ENCODE peak calls at places on chromosome 16, in five cellular contexts. B is pancreas; A is naive thymus-derived CD4-positive, alpha-beta T cell; U is cardiac muscle cell; R is tibial artery. X is an unnamed sample.

GRCh38 chr16:30748634-30749445 is 615 bp downstream of the PHKG2 start:
- DNase-seq in U (peak), R (no peak), B (peak), A (no peak), X (no peak)

GRCh38 chr16:62882552-62883221 is 846.4 kb upstream of the CDH8 start:
- DNase-seq in B (no peak), R (no peak), U (no peak), A (no peak), X (no peak)

GRCh38 chr16:75097941-75098897 is 18.4 kb downstream of the LDHD start:
- DNase-seq in U (no peak), R (no peak), A (peak), B (no peak), X (peak)

GRCh38 chr16:88716601-88717001 is 10.3 kb downstream of the CTU2 start:
- DNase-seq in A (no peak), R (no peak), B (no peak), U (no peak), X (no peak)

GRCh38 chr16:1468456-1468855 is 6.4 kb downstream of the CLCN7 start:
- DNase-seq in U (no peak), R (no peak), A (no peak), B (no peak), X (no peak)

GRCh38 chr16:66925322-66925840 is at the start of gene RRAD:
- DNase-seq in U (peak), R (peak), B (no peak), A (no peak), X (no peak)

GRCh38 chr16:12390074-12390473 is 413.5 kb downstream of the SNX29 start:
- DNase-seq in B (no peak), A (no peak), R (no peak), U (no peak), X (no peak)

GRCh38 chr16:10738231-10739077 is 5.2 kb upstream of the NUBP1 start:
- DNase-seq in B (no peak), U (peak), R (peak), A (no peak), X (no peak)

GRCh38 chr16:66651474-66651765 is 45.1 kb downstream of the CMTM4 start:
- DNase-seq in U (peak), A (no peak), B (no peak), R (no peak), X (no peak)

GRCh38 chr16:4663756-4664465 is 29.5 kb upstream of the NUDT16L1 start:
- DNase-seq in B (peak), U (peak), R (peak), A (no peak), X (no peak)

GRCh38 chr16:3722508-3722907 is 5.2 kb upstream of the TRAP1 start:
- DNase-seq in U (no peak), R (no peak), B (no peak), A (no peak), X (no peak)

GRCh38 chr16:1162701-1163566 is 10.0 kb downstream of the CACNA1H start:
- DNase-seq in U (no peak), R (no peak), A (no peak), B (no peak), X (no peak)

GRCh38 chr16:13902677-13903076 is 17.3 kb upstream of the ERCC4 start:
- DNase-seq in A (no peak), B (no peak), R (no peak), U (peak), X (no peak)

GRCh38 chr16:3161235-3162018 is 26.6 kb upstream of the OR1F1 start:
- DNase-seq in R (no peak), A (no peak), B (no peak), U (no peak), X (no peak)

GRCh38 chr16:72744064-72744793 is 303.7 kb downstream of the ZFHX3 start:
- DNase-seq in A (no peak), B (no peak), R (no peak), U (no peak), X (no peak)

GRCh38 chr16:1414532-1415265 is at the start of gene UNKL:
- DNase-seq in B (peak), R (peak), A (peak), U (peak), X (peak)

GRCh38 chr16:14527411-14528044 is 102.5 kb downstream of the PARN start:
- DNase-seq in R (peak), B (no peak), U (peak), A (no peak), X (no peak)

GRCh38 chr16:88442811-88443576 is 10.1 kb upstream of the ZFPM1 start:
- DNase-seq in R (peak), B (peak), U (peak), A (peak), X (peak)

GRCh38 chr16:12059216-12059769 is 82.8 kb downstream of the SNX29 start:
- DNase-seq in A (no peak), B (no peak), U (no peak), R (no peak), X (no peak)

GRCh38 chr16:8850279-8850885 is 18.4 kb downstream of the CARHSP1 start:
- DNase-seq in U (peak), R (peak), B (no peak), A (no peak), X (no peak)

GRCh38 chr16:31072540-31073072 is 1.4 kb downstream of the ZNF668 start:
- DNase-seq in U (peak), A (peak), B (no peak), R (no peak), X (peak)

GRCh38 chr16:87560428-87561199 is 41.7 kb upstream of the JPH3 start:
- DNase-seq in B (no peak), A (no peak), R (peak), U (peak), X (peak)

GRCh38 chr16:70159355-70160348 is 13.9 kb upstream of the CLEC18C start:
- DNase-seq in U (no peak), B (no peak), R (no peak), A (no peak), X (no peak)

GRCh38 chr16:80583466-80583865 is 42.7 kb downstream of the DYNLRB2 start:
- DNase-seq in B (no peak), U (peak), A (no peak), R (no peak), X (no peak)

GRCh38 chr16:12321363-12321762 is 344.8 kb downstream of the SNX29 start:
- DNase-seq in R (no peak), A (no peak), B (no peak), U (no peak), X (no peak)

DNA sequence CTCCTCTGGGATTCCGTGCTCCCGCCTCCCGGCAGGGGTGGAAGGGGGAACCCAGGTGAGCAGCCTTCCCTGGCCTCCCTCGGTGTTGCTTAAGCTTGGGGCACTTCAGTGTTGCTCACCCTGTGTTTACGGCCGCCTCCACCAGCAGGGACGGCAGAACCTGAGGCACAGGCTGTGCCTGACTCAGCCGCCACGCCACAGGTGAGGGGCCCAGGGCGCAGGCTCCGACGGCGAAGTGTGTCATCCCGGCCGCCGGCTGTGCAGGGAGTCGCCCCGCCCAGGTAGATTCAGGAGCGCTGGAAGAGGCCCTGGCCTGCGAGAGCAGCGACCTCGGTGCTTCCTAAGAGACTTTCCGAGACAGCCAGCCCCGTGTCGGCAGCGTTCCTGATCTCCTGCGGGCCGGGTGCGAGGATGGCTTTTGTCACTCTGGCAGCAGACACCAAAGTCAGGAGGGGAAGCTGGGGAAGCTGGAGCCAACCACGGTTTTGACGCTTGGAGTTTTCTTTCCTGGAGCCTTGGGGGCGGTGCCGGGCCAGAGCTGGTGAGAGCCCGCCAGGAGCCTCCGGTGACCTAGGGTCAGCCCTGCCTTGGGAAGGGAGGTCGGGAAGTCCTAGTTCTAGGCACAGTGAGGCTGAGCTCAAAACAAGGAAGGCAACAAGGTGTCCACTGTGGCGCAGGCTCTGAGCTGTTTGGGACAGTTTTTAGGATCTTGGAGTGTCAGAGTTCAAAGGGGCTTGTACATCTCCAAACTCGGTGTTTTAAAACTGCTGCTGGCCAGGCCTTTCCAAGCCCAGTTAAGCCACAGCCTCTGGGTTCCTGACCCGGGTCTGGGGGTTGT is 2.1 kb downstream of the GSE1 start:
- DNase-seq in A (peak), B (peak), R (peak), U (no peak), X (peak)
- H3K4me3 ChIP-seq in A (peak), B (peak), R (peak), U (peak), X (peak)

DNA sequence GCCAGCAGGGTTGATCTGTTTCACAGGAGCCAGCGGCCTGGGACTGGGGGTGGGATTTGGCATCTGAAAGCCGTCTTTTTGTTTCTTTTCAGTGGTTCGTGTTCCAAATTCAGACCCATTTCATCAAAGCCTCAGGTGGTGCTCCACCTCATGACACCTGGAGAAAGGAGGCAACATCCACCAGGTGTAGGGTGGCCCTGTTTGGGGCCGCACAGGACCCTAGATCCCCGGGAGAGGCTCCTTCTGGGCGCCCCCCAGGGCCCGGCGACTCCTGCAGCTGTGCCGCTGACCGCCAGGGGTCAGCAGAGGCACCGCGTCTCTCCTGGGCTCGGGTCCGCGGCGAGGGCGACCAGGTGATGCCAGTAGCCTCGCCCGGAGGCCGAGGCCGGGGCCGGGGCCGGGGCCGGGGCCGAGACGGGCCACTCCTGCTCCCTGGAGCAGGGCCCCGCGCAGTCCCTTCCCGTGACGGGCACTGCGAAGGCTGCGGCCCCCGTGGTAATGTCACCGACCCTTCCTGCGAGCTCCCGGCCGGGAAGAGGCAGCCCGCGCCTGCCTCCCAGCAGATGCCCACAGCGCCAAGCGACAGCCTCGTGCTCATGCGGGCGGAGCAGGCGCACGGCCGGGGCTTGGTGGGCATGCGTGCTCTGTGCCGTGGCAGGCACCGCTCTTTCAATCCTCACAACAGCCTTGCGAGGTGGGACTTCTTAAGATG is 118.6 kb downstream of the C16orf78 start:
- DNase-seq in R (peak), A (peak), B (no peak), U (peak), X (no peak)
- H3K4me3 ChIP-seq in R (peak), A (no peak), B (no peak), U (no peak), X (no peak)

GRCh38 chr16:48479319-48479718 is 94.1 kb upstream of the SIAH1 start:
- DNase-seq in R (no peak), A (no peak), B (no peak), U (no peak), X (no peak)
- H3K4me3 ChIP-seq in R (no peak), A (no peak), B (no peak), U (no peak), X (no peak)

DNA sequence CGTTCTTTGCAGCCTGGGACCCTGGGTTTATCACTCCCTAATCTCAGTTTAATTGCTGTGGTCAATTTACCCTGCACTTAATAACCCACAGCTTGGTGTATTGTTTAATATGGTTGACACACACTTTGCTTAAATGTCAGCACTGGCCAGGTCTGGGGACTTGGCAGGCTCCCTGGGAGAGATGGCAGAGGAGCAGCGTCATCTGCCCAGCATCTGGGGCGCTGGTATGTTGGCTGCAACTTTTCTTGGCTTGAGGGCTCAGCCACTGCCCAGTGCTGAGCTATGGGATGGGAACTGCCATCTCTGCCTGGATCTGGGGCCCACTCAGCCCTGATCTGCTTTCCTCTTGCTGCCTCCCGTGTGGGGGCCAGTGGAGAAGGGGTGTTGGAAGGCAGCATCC is 115.7 kb upstream of the IRX3 start:
- DNase-seq in B (no peak), R (no peak), A (no peak), U (no peak), X (no peak)
- H3K4me3 ChIP-seq in B (no peak), R (no peak), A (no peak), U (no peak), X (no peak)

DNA sequence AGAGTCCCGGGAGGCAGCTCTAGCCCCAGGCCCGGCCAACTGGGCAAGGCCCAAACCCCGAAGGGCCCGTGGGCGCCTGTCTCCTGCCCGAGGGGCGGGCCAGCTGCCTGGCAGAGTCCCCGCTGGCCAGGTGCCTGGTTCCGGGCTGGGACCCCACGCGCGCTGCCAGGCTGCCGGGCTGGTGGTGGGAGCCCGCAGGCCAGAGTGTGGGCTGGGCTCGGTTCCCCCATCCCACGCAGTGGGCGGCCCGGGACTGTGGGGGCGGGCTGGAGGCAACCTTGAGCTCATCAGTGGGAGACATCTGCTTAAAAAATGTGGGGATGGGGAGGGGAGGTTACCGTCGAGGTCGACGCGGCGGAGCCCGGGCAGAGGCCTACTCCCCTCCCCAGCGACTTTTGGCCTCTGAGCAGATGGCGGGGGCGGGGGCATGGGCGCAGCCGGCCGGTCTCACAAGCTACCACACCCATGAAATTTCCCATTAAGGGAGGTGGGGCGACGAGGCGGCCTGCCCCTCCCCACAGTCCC is 176.4 kb upstream of the GSE1 start:
- DNase-seq in B (peak), A (no peak), U (peak), R (no peak), X (no peak)
- H3K4me3 ChIP-seq in B (no peak), A (no peak), U (no peak), R (peak), X (no peak)